ENCODE peak calls at places on chromosomes 4 and X, in eight cellular contexts. C is GM23248, F is MM.1S, U is HCT116, I is hepatocyte, D is PC-3, J is GM23338, S is neural progenitor cell. Z is an unnamed sample.

GRCh38 chrX:10681167-10681566 is 60.8 kb upstream of the MID1 start:
- DNase-seq in C (no peak), I (no peak), D (no peak), U (no peak), S (no peak), F (no peak), J (no peak), Z (no peak)

GRCh38 chr4:8352368-8353157 is 83.0 kb downstream of the HTRA3 start:
- DNase-seq in J (no peak), U (no peak), C (no peak), I (no peak), D (no peak), F (no peak), S (no peak), Z (no peak)

GRCh38 chr4:120830204-120830603 is 92.3 kb downstream of the PRDM5 start:
- DNase-seq in I (no peak), J (no peak), S (no peak), D (no peak), U (no peak), C (no peak), F (no peak), Z (no peak)

GRCh38 chrX:154401918-154402621 is 3.9 kb downstream of the RPL10 start:
- DNase-seq in I (peak), U (no peak), D (peak), S (no peak), C (no peak), F (no peak), J (no peak), Z (peak)

GRCh38 chr4:110628321-110629213 is 5.7 kb upstream of the PITX2 start:
- DNase-seq in F (no peak), I (no peak), U (no peak), J (peak), D (no peak), S (peak), C (no peak), Z (no peak)

GRCh38 chrX:16931371-16931770 is 15.1 kb upstream of the REPS2 start:
- DNase-seq in F (no peak), J (peak), D (no peak), S (peak), I (peak), C (no peak), U (no peak), Z (no peak)

GRCh38 chrX:150036181-150036580 is 97.9 kb upstream of the EOLA2 start:
- DNase-seq in J (no peak), U (no peak), C (peak), D (peak), F (no peak), I (no peak), S (no peak), Z (no peak)

GRCh38 chr4:3816256-3816825 is 50.2 kb downstream of the ADRA2C start:
- DNase-seq in I (no peak), S (no peak), C (no peak), D (no peak), F (no peak), U (no peak), J (no peak), Z (no peak)

GRCh38 chrX:47590984-47591383 is 8.7 kb downstream of the TIMP1 start:
- DNase-seq in I (no peak), J (no peak), D (no peak), U (no peak), C (no peak), S (no peak), F (no peak), Z (no peak)

GRCh38 chr4:139530833-139531427 is 25.1 kb downstream of the SETD7 start:
- DNase-seq in U (peak), S (peak), I (peak), F (peak), D (peak), C (peak), J (peak), Z (peak)

GRCh38 chrX:148412006-148412405 is 88.4 kb upstream of the AFF2 start:
- DNase-seq in D (no peak), F (no peak), I (no peak), J (no peak), U (no peak), S (no peak), C (peak), Z (no peak)

GRCh38 chrX:71058116-71058515 is 10.0 kb downstream of the SNX12 start:
- DNase-seq in S (no peak), I (no peak), U (no peak), F (no peak), C (no peak), J (no peak), D (no peak), Z (no peak)

GRCh38 chr4:70815370-70815769 is 24.3 kb downstream of the GRSF1 start:
- DNase-seq in U (no peak), D (no peak), J (no peak), I (no peak), C (peak), S (no peak), F (no peak), Z (no peak)

GRCh38 chr4:78518551-78518950 is 33.0 kb upstream of the ANXA3 start:
- DNase-seq in I (no peak), D (no peak), F (no peak), U (no peak), J (no peak), C (no peak), S (no peak), Z (no peak)

GRCh38 chrX:23766650-23767551 is 16.1 kb upstream of the SAT1 start:
- DNase-seq in J (no peak), F (no peak), I (no peak), D (no peak), S (no peak), C (no peak), U (no peak), Z (no peak)

GRCh38 chrX:69564665-69565064 is 51.2 kb upstream of the EDA start:
- DNase-seq in C (no peak), D (no peak), U (no peak), I (no peak), J (peak), F (no peak), S (no peak), Z (no peak)

GRCh38 chrX:41350976-41351569 is 17.1 kb downstream of the DDX3X start:
- DNase-seq in C (peak), S (no peak), I (no peak), U (no peak), D (peak), F (no peak), J (peak), Z (no peak)

GRCh38 chr4:110742148-110742547 is 119.3 kb upstream of the PITX2 start:
- DNase-seq in D (peak), I (no peak), S (no peak), U (no peak), C (peak), F (peak), J (no peak), Z (no peak)

GRCh38 chrX:101450951-101451350 is 34.3 kb upstream of the ARMCX4 start:
- DNase-seq in I (peak), F (no peak), U (no peak), D (no peak), S (no peak), C (peak), J (no peak), Z (no peak)

GRCh38 chr4:24211821-24212220 is 322.0 kb upstream of the PPARGC1A start:
- DNase-seq in D (no peak), S (no peak), C (peak), U (no peak), F (no peak), J (no peak), I (no peak), Z (no peak)

GRCh38 chr4:146329042-146329716 is 114.8 kb downstream of the REELD1 start:
- DNase-seq in C (peak), S (no peak), J (no peak), U (no peak), F (no peak), D (peak), I (no peak), Z (no peak)

GRCh38 chr4:93084599-93085305 is 743.8 kb upstream of the ATOH1 start:
- DNase-seq in I (no peak), U (no peak), S (peak), C (no peak), F (no peak), D (no peak), J (peak), Z (no peak)

GRCh38 chr4:110211007-110211769 is 12.8 kb upstream of the ELOVL6 start:
- DNase-seq in F (peak), U (no peak), C (peak), J (peak), S (peak), D (peak), I (peak), Z (peak)

GRCh38 chr4:164926301-164926700 is 49.3 kb downstream of the APELA start:
- DNase-seq in F (no peak), I (no peak), U (no peak), D (peak), C (peak), J (no peak), S (no peak), Z (no peak)

GRCh38 chrX:68997911-68998310 is 167.3 kb downstream of the PJA1 start:
- DNase-seq in I (peak), D (peak), F (no peak), J (no peak), U (no peak), S (no peak), C (peak), Z (no peak)

GRCh38 chr4:118280501-118281218 is 72.1 kb downstream of the PRSS12 start:
- DNase-seq in J (peak), S (peak), I (peak), U (peak), D (peak), C (peak), F (peak), Z (peak)

GRCh38 chrX:103461156-103461555 is 58.1 kb downstream of the RAB40A start:
- DNase-seq in S (no peak), I (no peak), D (no peak), C (peak), J (no peak), F (no peak), U (no peak), Z (no peak)

GRCh38 chr4:16443504-16444088 is 217.3 kb upstream of the TAPT1 start:
- DNase-seq in D (peak), S (peak), U (peak), J (peak), C (peak), F (peak), I (peak), Z (peak)

GRCh38 chrX:111955916-111956315 is 79.9 kb downstream of the TRPC5OS start:
- DNase-seq in C (no peak), I (no peak), J (no peak), F (no peak), S (no peak), U (no peak), D (no peak), Z (no peak)

GRCh38 chrX:155819966-155820491 is 61.1 kb upstream of the VAMP7 start:
- DNase-seq in F (peak), D (peak), J (peak), C (peak), U (peak), S (peak), I (peak), Z (peak)

GRCh38 chr4:8850830-8851188 is 20.8 kb downstream of the HMX1 start:
- DNase-seq in U (no peak), F (no peak), J (no peak), D (no peak), C (no peak), S (no peak), I (no peak), Z (no peak)

GRCh38 chr4:122728781-122729330 is 3.6 kb upstream of the BBS12 start:
- DNase-seq in F (no peak), J (no peak), I (no peak), D (no peak), U (no peak), C (peak), S (no peak), Z (no peak)

GRCh38 chrX:32524385-32524784 is 687.0 kb downstream of the DMD start:
- DNase-seq in I (no peak), C (no peak), J (no peak), S (no peak), D (no peak), U (no peak), F (no peak), Z (no peak)

GRCh38 chr4:89204624-89205023 is 93.3 kb downstream of the TIGD2 start:
- DNase-seq in I (no peak), J (no peak), D (peak), S (no peak), U (no peak), F (no peak), C (peak), Z (no peak)

GRCh38 chr4:55920571-55920970 is 28.2 kb upstream of the CEP135 start:
- DNase-seq in F (no peak), D (no peak), C (peak), J (no peak), I (no peak), U (no peak), S (no peak), Z (no peak)
- H3K27ac ChIP-seq in F (no peak), D (peak), C (no peak), J (no peak), I (no peak), U (no peak), S (no peak), Z (no peak)

GRCh38 chr4:184421558-184422155 is 52.7 kb downstream of the IRF2 start:
- DNase-seq in J (no peak), D (no peak), U (no peak), S (no peak), F (peak), I (no peak), C (no peak), Z (no peak)
- H2AFZ ChIP-seq in J (no peak), D (no peak), U (no peak), S (no peak), F (no peak), I (no peak), C (no peak), Z (no peak)

DNA sequence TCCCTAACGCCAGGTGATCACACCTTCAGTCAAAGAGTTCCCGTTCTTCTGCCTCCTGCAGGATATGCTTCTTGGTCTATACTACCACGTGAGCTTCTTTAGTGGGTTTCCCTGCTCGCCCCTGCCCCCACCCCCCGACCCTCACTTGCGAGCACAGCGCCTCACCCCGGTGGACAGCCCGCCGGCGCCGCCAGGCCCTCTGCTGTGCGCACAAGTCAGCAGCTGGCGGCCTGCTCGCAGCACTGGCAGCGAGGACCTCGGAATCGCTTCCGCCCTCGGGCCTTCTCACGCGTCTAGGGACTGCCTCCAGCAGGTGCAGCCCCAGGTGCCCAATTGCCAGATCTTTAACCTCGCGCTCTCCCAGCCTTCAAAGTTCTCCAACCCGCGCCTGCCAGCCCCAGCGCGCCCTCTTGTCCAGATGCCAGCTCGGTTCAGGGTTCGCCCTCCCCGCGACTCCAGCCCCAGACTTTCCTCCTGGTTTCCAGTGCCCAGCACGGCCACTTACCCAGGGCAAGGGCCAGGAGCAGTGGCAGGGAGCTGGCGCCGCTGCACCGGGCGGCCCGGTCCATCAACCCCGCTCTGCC is 474 bp downstream of the BTC start:
- DNase-seq in F (peak), D (peak), C (peak), U (no peak), I (peak), J (peak), S (peak), Z (no peak)
- TF ChIP-seq EZH2phosphoT487 in F (no peak), D (no peak), C (no peak), U (no peak), I (no peak), J (no peak), S (no peak), Z (no peak)

GRCh38 chr4:1334579-1334895 is 12.5 kb upstream of the UVSSA start:
- DNase-seq in I (no peak), J (no peak), S (no peak), C (no peak), D (no peak), F (no peak), U (no peak), Z (no peak)

GRCh38 chr4:1330761-1331590 is 16.0 kb upstream of the UVSSA start:
- DNase-seq in C (no peak), D (no peak), I (no peak), F (no peak), U (no peak), S (no peak), J (no peak), Z (no peak)

GRCh38 chr4:1331591-1332353 is 15.2 kb upstream of the UVSSA start:
- DNase-seq in D (no peak), S (no peak), F (no peak), C (no peak), U (no peak), J (no peak), I (no peak), Z (no peak)

GRCh38 chr4:1333256-1333655 is 13.8 kb upstream of the UVSSA start:
- DNase-seq in D (no peak), U (no peak), J (no peak), I (no peak), F (no peak), C (no peak), S (no peak), Z (no peak)

GRCh38 chr4:1332686-1333085 is 14.3 kb upstream of the UVSSA start:
- DNase-seq in F (no peak), I (no peak), U (no peak), C (no peak), D (no peak), S (no peak), J (no peak), Z (no peak)
- H3K27ac ChIP-seq in F (no peak), I (no peak), U (no peak), C (no peak), D (no peak), S (no peak), J (no peak), Z (no peak)

GRCh38 chr4:76532810-76533209 is 97.8 kb downstream of the SHROOM3 start:
- DNase-seq in D (no peak), C (no peak), F (no peak), J (no peak), I (no peak), U (no peak), S (no peak), Z (no peak)
- H2AFZ ChIP-seq in D (no peak), C (no peak), F (no peak), J (no peak), I (no peak), U (no peak), S (no peak), Z (no peak)

DNA sequence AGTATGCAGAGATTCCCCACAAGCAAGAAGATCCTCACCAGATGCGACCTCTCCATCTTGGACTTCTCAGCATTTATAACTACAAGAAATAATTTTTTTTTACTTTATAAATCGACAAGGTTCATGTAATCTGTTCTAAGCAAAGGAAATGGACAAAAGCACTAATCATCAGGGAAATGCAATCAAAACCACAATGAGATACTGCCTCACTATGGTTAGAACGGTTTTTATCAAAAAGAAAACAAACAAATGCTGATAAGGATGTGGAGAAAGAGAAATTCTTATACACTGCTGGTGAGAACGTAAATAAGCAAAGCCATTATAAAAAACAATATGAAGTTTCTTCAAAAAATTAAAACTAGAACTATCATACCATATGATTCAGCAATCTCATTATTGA is 1382.7 kb downstream of the ARAP2 start:
- DNase-seq in U (no peak), I (no peak), S (no peak), C (no peak), J (no peak), D (no peak), F (no peak), Z (no peak)
- TF ChIP-seq EZH2phosphoT487 in U (no peak), I (no peak), S (no peak), C (no peak), J (no peak), D (no peak), F (no peak), Z (no peak)

DNA sequence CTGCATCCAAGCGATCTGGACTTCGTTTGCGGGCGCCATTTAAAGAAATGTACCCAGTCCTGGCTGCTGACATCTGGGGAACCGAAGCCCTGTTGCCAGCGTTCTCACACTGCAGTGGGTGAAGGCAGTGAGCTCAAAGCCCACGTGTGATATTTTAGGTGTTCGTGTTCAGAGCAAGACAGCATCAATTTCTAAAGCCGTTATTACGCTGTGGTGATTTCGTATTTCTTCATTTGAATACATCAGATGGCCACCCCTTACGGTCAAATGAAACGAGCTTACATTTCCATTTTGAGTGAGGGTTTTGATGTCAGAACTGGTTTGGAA is 380 bp upstream of the C4orf36 start:
- DNase-seq in D (no peak), S (no peak), C (peak), I (no peak), J (no peak), F (no peak), U (no peak), Z (no peak)
- H3K27ac ChIP-seq in D (peak), S (peak), C (no peak), I (peak), J (peak), F (no peak), U (peak), Z (no peak)

DNA sequence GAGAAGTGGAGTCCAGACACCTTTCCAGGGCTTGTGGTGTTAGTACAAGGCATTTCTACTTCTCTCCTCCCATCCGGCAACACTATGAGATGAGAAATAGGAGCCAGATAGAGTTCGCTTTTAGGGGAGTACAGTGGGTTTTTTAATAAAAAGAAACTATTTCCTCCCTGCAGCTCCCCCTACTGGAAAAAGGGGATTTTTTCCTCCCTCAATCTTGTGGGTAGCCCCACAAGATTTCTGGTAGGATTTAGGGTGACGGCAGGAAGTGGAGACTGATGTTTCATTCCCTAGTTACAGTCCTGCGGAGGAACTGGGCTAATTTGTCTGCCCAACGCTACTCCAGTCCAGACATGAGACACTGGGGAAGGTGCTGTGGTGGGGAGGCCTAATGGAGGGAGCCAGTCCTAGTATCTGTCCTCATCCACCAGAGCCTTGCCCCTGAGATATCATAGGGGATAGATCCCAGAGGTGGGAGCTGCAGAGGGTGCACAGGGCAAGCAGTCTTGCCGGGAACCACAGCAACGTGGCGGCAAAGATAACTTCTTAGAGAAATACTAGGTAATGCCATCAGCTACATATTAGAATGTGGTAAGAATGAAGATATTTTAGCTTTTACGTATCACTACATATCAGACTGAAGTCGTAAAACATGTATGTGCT is 45.6 kb upstream of the PRKG2 start:
- DNase-seq in C (peak), S (peak), F (no peak), D (peak), U (no peak), J (peak), I (no peak), Z (peak)
- H2AFZ ChIP-seq in C (no peak), S (peak), F (no peak), D (no peak), U (peak), J (peak), I (no peak), Z (peak)